ENCODE peak calls at places on chromosome 1, in eight cellular contexts. T is MM.1S; S is lower leg skin; C is AG10803; L is CD8-positive, alpha-beta T cell; V is mammary epithelial cell; W is epithelial cell of esophagus; M is AG04449. A is an unnamed sample.

GRCh38 chr1:228284148-228284495 is 76.3 kb downstream of the OBSCN start:
- DNase-seq in L (no peak), M (no peak), C (no peak), V (no peak), T (no peak), S (peak), W (no peak), A (no peak)

GRCh38 chr1:158283965-158284364 is 5.8 kb upstream of the CD1C start:
- DNase-seq in C (no peak), W (no peak), V (no peak), L (no peak), M (no peak), S (no peak), T (no peak), A (peak)

GRCh38 chr1:46247433-46248121 is at the start of gene RAD54L:
- DNase-seq in L (peak), V (peak), M (peak), T (peak), S (peak), C (peak), W (peak), A (peak)

GRCh38 chr1:147169840-147170674 is 2.2 kb downstream of the PRKAB2 start:
- DNase-seq in L (no peak), C (no peak), V (no peak), W (peak), M (no peak), S (no peak), T (no peak), A (no peak)

GRCh38 chr1:37482796-37483744 is 8.7 kb downstream of the ZC3H12A start:
- DNase-seq in W (no peak), M (no peak), T (no peak), L (no peak), C (no peak), V (no peak), S (peak), A (no peak)

GRCh38 chr1:44141531-44141930 is at the start of gene KLF18:
- DNase-seq in M (no peak), L (no peak), V (no peak), S (no peak), W (no peak), C (no peak), T (no peak), A (no peak)

GRCh38 chr1:118767971-118768370 is 220.2 kb downstream of the TBX15 start:
- DNase-seq in C (no peak), L (no peak), W (no peak), V (no peak), S (no peak), T (no peak), M (no peak), A (no peak)

GRCh38 chr1:32396482-32396881 is 2.2 kb upstream of the BSDC1 start:
- DNase-seq in S (no peak), W (no peak), L (no peak), T (no peak), C (no peak), V (no peak), M (no peak), A (no peak)

GRCh38 chr1:206766251-206766856 is 4.2 kb upstream of the IL19 start:
- DNase-seq in W (peak), L (peak), V (peak), C (peak), T (peak), S (peak), M (no peak), A (peak)

GRCh38 chr1:202586018-202586821 is 124.0 kb downstream of the SYT2 start:
- DNase-seq in L (no peak), T (no peak), W (peak), C (peak), V (peak), M (no peak), S (no peak), A (peak)

GRCh38 chr1:166511754-166512153 is 327.5 kb upstream of the POGK start:
- DNase-seq in C (no peak), T (no peak), S (no peak), V (peak), L (no peak), M (no peak), W (peak), A (no peak)

GRCh38 chr1:33633019-33633801 is 160.8 kb downstream of the ZSCAN20 start:
- DNase-seq in S (peak), V (peak), C (peak), T (peak), W (peak), L (peak), M (peak), A (peak)

GRCh38 chr1:186841599-186841998 is 12.8 kb downstream of the PLA2G4A start:
- DNase-seq in V (no peak), S (no peak), T (no peak), M (no peak), W (peak), C (no peak), L (no peak), A (no peak)

GRCh38 chr1:117842408-117843170 is 86.8 kb downstream of the GDAP2 start:
- DNase-seq in C (no peak), W (no peak), L (no peak), V (no peak), M (no peak), T (no peak), S (no peak), A (no peak)

GRCh38 chr1:94156226-94156625 is 35.3 kb upstream of the ABCA4 start:
- DNase-seq in M (no peak), C (peak), W (no peak), S (no peak), L (no peak), V (no peak), T (no peak), A (no peak)

GRCh38 chr1:32741417-32742131 is 39.0 kb upstream of the SYNC start:
- DNase-seq in L (no peak), T (peak), V (no peak), C (no peak), M (no peak), W (no peak), S (no peak), A (peak)

GRCh38 chr1:234726359-234726836 is 116.4 kb upstream of the IRF2BP2 start:
- DNase-seq in S (no peak), L (no peak), C (no peak), M (no peak), W (peak), V (peak), T (no peak), A (no peak)

GRCh38 chr1:94807742-94808491 is 12.2 kb upstream of the SLC44A3 start:
- DNase-seq in T (no peak), L (no peak), S (no peak), W (no peak), V (no peak), M (no peak), C (no peak), A (no peak)

GRCh38 chr1:91402023-91402422 is 2.6 kb downstream of the HFM1 start:
- DNase-seq in L (no peak), M (no peak), V (peak), W (peak), S (no peak), T (peak), C (peak), A (peak)

DNA sequence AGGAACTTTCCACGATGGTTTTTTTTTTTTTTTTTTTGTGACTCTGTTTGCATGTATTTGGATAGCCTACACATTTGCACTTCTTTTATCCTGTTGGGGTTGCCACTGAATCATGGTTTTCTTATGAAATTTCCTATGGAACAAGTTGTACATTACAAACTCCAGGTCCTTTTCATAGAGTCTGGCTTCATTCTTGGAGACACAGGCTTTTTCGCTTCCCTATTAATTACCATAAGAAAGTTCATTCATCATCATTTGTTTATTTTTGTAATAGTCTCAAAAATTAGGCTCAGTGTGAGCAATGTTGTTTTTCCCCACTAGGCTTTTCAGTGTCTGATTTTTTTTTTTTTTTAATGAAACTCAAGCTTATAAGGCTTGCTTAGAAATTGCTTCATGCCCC is 179.4 kb downstream of the FMN2 start:
- DNase-seq in T (no peak), M (no peak), W (no peak), L (no peak), S (no peak), V (no peak), C (no peak), A (no peak)
- TF ChIP-seq CTCF in T (no peak), M (no peak), W (no peak), L (no peak), S (no peak), V (no peak), C (no peak), A (no peak)

GRCh38 chr1:207893737-207894582 is 17.0 kb downstream of the CD34 start:
- DNase-seq in V (no peak), M (no peak), S (no peak), T (no peak), L (no peak), C (peak), W (no peak), A (no peak)

GRCh38 chr1:207898836-207899235 is 12.1 kb downstream of the CD34 start:
- DNase-seq in L (no peak), C (no peak), W (no peak), M (no peak), S (no peak), T (no peak), V (no peak), A (no peak)

GRCh38 chr1:207896547-207896946 is 14.4 kb downstream of the CD34 start:
- DNase-seq in M (no peak), L (no peak), S (no peak), V (no peak), T (no peak), W (no peak), C (no peak), A (no peak)

GRCh38 chr1:207898260-207898659 is 12.7 kb downstream of the CD34 start:
- DNase-seq in S (no peak), W (no peak), L (no peak), V (no peak), M (no peak), T (no peak), C (no peak), A (no peak)

DNA sequence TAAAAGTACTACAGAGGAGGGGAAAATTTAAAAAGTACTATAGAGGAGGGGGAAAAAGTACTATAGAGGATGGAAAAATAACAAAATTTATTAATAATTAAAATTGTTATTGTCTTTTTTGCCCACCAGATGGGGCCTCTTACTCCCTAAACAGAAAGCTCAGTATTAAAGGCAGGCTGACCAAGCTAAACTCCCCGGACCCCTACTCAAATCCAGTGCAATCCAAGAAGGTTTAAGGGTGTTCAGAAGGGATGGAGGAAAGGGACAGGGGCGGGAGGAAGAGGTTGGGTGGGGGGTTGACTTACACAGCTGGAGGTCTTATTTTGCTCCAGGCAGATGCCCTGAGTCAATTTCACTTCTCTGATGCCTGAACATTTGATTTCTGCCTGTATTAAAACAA is 13.7 kb downstream of the CD34 start:
- DNase-seq in M (no peak), C (no peak), S (no peak), T (peak), L (no peak), V (no peak), W (no peak), A (no peak)
- TF ChIP-seq CTCF in M (no peak), C (peak), S (no peak), T (peak), L (no peak), V (no peak), W (no peak), A (no peak)

GRCh38 chr1:246018146-246018545 is 488.9 kb downstream of the SMYD3 start:
- DNase-seq in L (no peak), W (no peak), T (no peak), V (no peak), C (no peak), M (no peak), S (no peak), A (no peak)

GRCh38 chr1:246008256-246008901 is 498.7 kb downstream of the SMYD3 start:
- DNase-seq in L (no peak), S (no peak), W (peak), T (no peak), M (no peak), C (no peak), V (peak), A (no peak)

DNA sequence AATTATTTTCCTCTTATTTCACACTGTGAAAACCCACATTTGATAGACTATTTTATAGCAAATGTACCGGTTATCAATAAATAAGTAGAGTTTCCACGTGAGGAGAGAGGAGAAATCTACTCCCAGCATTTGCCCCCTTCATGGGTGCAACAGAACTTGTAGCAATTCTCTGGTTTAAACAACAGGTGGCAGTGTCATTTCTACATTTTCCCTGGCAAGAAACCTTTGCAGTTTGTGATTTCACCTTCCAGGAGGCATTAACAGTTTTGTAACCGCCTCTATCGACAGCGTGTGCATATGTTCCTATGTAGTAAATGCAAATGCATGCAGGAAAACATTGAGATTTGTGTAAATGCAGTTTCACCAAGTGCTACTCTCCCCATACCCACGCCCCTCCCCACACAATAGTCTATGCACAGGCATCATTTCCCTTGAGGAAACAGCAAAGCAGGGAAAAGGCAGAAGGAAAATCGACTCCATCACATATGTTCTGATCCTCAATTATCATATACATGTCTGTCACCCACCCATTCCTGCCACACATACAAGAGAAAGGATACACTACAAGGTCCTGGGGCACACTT is 494.7 kb downstream of the SMYD3 start:
- DNase-seq in W (peak), L (no peak), T (peak), C (peak), S (no peak), M (no peak), V (peak), A (peak)
- TF ChIP-seq CTCF in W (peak), L (peak), T (peak), C (peak), S (no peak), M (peak), V (peak), A (peak)

GRCh38 chr1:9298282-9298681 is 5.6 kb downstream of the SPSB1 start:
- DNase-seq in M (no peak), L (no peak), S (no peak), V (no peak), C (no peak), W (no peak), T (no peak), A (no peak)
- TF ChIP-seq CTCF in M (no peak), L (no peak), S (no peak), V (no peak), C (no peak), W (no peak), T (no peak), A (no peak)

DNA sequence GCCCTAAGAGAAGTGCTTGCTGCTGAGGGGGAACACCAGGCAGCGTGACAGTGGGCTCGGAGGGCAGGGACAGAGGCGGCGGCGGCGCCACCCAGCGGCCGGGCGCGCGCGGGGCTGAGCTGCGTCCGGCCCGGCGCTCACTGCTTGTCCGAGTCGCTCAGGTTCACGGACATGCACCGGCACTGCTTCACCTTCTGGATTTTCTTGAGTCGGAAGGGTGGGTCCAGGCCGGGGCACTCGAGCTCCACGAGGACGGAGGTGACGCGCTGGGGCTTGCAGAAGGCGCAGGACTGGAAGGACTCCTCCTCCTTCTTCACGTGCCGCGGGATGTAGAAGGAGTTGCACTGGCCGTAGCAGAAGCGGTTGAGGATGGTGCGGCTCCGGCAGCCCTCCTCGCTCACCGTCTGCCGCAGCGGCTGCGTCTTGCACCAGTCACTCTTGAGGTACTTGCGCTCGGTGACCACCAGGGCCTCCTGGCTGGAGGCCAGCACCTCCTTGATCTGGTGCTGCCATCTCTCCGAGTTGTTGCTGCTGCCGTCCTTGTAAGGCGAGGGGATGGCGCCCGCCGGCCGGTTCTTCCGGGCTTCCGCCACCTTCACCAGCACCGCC is 119.0 kb downstream of the GREM2 start:
- DNase-seq in T (no peak), S (no peak), W (peak), V (no peak), M (no peak), L (no peak), C (no peak), A (peak)
- TF ChIP-seq CTCF in T (no peak), S (no peak), W (peak), V (no peak), M (no peak), L (no peak), C (no peak), A (no peak)

GRCh38 chr1:3293563-3294080 is 160.8 kb upstream of the ARHGEF16 start:
- DNase-seq in L (no peak), C (no peak), V (no peak), S (no peak), T (no peak), M (no peak), W (no peak), A (no peak)
- TF ChIP-seq CTCF in L (no peak), C (no peak), V (no peak), S (no peak), T (no peak), M (no peak), W (no peak), A (no peak)

DNA sequence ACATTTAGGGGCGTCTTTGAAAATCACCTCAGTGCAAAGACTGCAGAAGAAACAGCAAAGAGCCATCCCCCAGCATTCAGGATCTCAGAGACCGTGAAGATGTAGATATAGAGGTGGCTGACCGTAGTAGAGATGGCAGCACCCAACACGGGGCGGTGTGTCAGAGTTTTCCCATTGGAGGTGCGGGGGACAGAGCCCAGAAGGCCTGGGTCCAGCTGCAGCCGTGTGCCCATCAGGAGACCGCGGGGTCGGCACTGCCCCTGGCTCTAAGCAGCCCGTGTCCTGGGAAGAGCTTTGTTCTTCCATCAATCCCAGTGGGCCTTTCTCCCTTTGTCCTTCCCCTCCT is 1.1 kb downstream of the GABRD start:
- DNase-seq in T (no peak), W (no peak), M (no peak), V (no peak), S (no peak), C (no peak), L (no peak), A (no peak)
- TF ChIP-seq CTCF in T (no peak), W (no peak), M (no peak), V (no peak), S (no peak), C (no peak), L (no peak), A (no peak)

GRCh38 chr1:66403031-66403731 is 130.8 kb upstream of the SGIP1 start:
- DNase-seq in L (no peak), W (no peak), M (no peak), C (peak), S (no peak), V (no peak), T (no peak), A (no peak)
- TF ChIP-seq CTCF in L (no peak), W (no peak), M (no peak), C (no peak), S (no peak), V (no peak), T (peak), A (no peak)

GRCh38 chr1:230124187-230125128 is 57.4 kb downstream of the GALNT2 start:
- DNase-seq in M (no peak), L (no peak), S (no peak), V (no peak), W (no peak), T (peak), C (no peak), A (no peak)
- TF ChIP-seq CTCF in M (no peak), L (no peak), S (no peak), V (no peak), W (no peak), T (no peak), C (no peak), A (no peak)

A was measured in GM20000.